ENCODE peak calls at places on chromosomes 2 and 18, in nine cellular contexts. G is A549, J is HepG2, N is hepatocyte, H is RWPE1, E is ovary, Y is OCI-LY7, R is adrenal gland, Z is AG04450. I is an unnamed sample.

GRCh38 chr2:202589582-202589949 is 45.2 kb upstream of the FAM117B start:
- DNase-seq in G (no peak), J (peak; percentile 15), H (no peak), N (no peak), E (no peak), R (no peak), Z (no peak), Y (no peak), I (no peak)

GRCh38 chr2:125679903-125680302 is 976.1 kb upstream of the GYPC start:
- DNase-seq in E (no peak), G (no peak), N (peak; percentile 3), R (no peak), J (no peak), Y (no peak), Z (no peak), H (no peak), I (no peak)

GRCh38 chr2:60353863-60354262 is 199.6 kb downstream of the BCL11A start:
- DNase-seq in Z (no peak), J (no peak), H (no peak), N (no peak), E (no peak), G (no peak), Y (peak; percentile 95), R (no peak), I (no peak)

GRCh38 chr2:62722679-62723078 is 17.2 kb downstream of the EHBP1 start:
- DNase-seq in J (no peak), Y (no peak), R (no peak), Z (no peak), E (no peak), G (no peak), H (no peak), N (no peak), I (no peak)

GRCh38 chr2:7057865-7058400 is 140.7 kb downstream of the RNF144A start:
- DNase-seq in Z (no peak), H (no peak), J (no peak), N (no peak), E (no peak), G (no peak), R (peak; percentile 48), Y (peak; percentile 74), I (no peak)

GRCh38 chr18:8499810-8500663 is 109.2 kb upstream of the RAB12 start:
- DNase-seq in J (no peak), N (no peak), R (no peak), G (no peak), H (no peak), E (no peak), Z (no peak), Y (no peak), I (no peak)

GRCh38 chr2:219155054-219155644 is 5.5 kb downstream of the NHEJ1 start:
- DNase-seq in N (peak; percentile 88), R (peak; percentile 71), G (peak; percentile 64), Z (peak; percentile 34), Y (peak; percentile 84), E (no peak), J (peak; percentile 83), H (peak; percentile 62), I (no peak)

GRCh38 chr18:63869374-63869773 is 18.1 kb upstream of the SERPINB2 start:
- DNase-seq in N (no peak), Z (peak; percentile 70), H (peak; percentile 57), G (no peak), Y (no peak), R (no peak), E (no peak), J (no peak), I (no peak)

GRCh38 chr2:157727693-157728092 is 99.0 kb upstream of the ACVR1C start:
- DNase-seq in Z (no peak), N (no peak), E (no peak), Y (no peak), H (peak; percentile 4), R (no peak), G (no peak), J (no peak), I (no peak)

GRCh38 chr2:157737636-157738035 is 109.0 kb upstream of the ACVR1C start:
- DNase-seq in H (no peak), R (no peak), E (no peak), N (no peak), Z (no peak), G (no peak), J (no peak), Y (no peak), I (no peak)

GRCh38 chr2:157735532-157735931 is 106.9 kb upstream of the ACVR1C start:
- DNase-seq in Z (no peak), J (no peak), Y (no peak), E (no peak), H (no peak), G (no peak), R (no peak), N (no peak), I (no peak)

GRCh38 chr2:157733263-157733662 is 104.6 kb upstream of the ACVR1C start:
- DNase-seq in R (no peak), N (no peak), H (no peak), Y (no peak), J (no peak), E (no peak), G (no peak), Z (no peak), I (no peak)

DNA sequence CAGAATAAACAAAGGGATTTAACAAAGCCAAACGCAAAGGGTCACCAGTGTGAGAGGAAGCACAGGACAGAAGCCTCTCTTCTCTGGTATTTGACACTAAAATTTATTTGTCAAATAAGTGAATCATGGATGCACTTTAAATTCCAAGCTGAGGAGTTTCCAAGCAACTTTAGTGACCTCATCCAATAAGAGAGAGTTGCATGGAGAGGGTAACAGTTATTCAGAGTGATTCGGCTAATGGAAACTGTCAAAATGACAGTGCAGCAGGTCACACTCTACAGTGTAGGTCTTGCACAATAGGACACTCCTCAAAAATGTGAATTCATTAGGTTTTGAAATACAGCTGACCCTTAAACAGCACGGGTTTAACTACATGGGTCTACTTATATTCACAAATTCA is 103.9 kb upstream of the ACVR1C start:
- DNase-seq in R (no peak), H (no peak), Z (no peak), N (no peak), J (no peak), G (no peak), E (no peak), Y (no peak), I (no peak)
- H3K27ac ChIP-seq in R (no peak overlapping the region), H (no peak overlapping the region), Z (no peak overlapping the region), N (no peak overlapping the region), J (no peak overlapping the region), G (no peak overlapping the region), E (no peak overlapping the region), Y (no peak overlapping the region), I (no peak overlapping the region)

GRCh38 chr18:25805939-25806338 is 284.5 kb downstream of the SS18 start:
- DNase-seq in H (no peak), E (no peak), G (no peak), N (no peak), Z (no peak), J (no peak), Y (no peak), R (no peak), I (no peak)
- TF ChIP-seq CTCF in H (no peak), E (no peak), G (no peak), N (no peak), Z (no peak), J (no peak), Y (no peak), R (no peak), I (no peak)

GRCh38 chr2:177256695-177257094 is 7.8 kb downstream of the NFE2L2 start:
- DNase-seq in J (no peak), E (no peak), R (no peak), G (no peak), Z (no peak), N (no peak), H (no peak), Y (no peak), I (no peak)
- H3K27ac ChIP-seq in J (peak overlapping the region; percentile 36), E (no peak overlapping the region), R (no peak overlapping the region), G (peak overlapping the region; percentile 61), Z (no peak overlapping the region), N (peak overlapping the region; percentile 37), H (peak overlapping the region; percentile 58), Y (no peak overlapping the region), I (no peak overlapping the region)

GRCh38 chr2:161416294-161416632 is at the start of gene TBR1:
- DNase-seq in E (no peak), Y (no peak), G (no peak), N (no peak), R (no peak), Z (no peak), H (no peak), J (no peak), I (no peak)

GRCh38 chr2:161415467-161416293 is 417 bp upstream of the TBR1 start:
- DNase-seq in H (no peak), E (no peak), Y (no peak), Z (no peak), J (peak; percentile 10), N (no peak), G (no peak), R (no peak), I (no peak)

GRCh38 chr2:161414015-161414384 is 2.1 kb upstream of the TBR1 start:
- DNase-seq in H (no peak), E (no peak), N (no peak), R (no peak), Z (no peak), G (no peak), Y (no peak), J (no peak), I (no peak)

GRCh38 chr2:161415041-161415440 is 1.1 kb upstream of the TBR1 start:
- DNase-seq in J (no peak), N (no peak), R (no peak), G (no peak), H (no peak), Z (no peak), Y (no peak), E (no peak), I (no peak)

DNA sequence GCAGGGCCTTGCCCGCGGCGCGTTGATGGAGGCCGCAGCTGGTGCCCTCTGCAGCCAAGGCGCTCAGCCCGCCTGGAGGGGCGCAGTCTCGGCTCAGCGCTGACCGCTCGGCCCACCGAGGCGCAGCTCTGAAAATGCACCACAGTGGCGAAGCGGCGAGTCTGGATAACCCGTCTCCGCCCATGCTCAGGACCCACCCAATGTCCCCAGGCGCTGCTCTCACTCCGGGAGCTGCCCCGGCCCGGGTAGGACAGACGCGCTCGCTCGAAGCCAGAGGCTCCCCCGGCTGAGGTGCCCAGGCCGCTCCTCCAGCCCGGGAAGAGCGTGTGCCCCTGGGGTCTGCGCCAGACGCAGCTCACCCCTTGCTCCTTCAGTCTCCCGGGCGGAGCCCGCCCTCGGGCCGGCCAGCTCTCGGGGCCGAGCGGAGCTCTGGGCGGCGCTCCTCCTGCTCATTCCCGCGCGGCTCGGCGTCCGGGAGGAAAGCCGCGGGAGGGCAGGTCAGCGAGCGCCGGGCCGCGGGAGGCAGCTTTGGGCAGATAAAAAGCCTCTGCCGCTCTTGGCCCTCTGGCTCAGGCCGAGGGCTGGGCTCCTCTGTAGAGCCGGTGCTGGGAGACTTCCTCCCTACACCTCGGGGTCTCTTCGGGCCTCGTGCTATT is 1.6 kb upstream of the TBR1 start:
- DNase-seq in N (peak; percentile 32), Z (no peak), G (peak; percentile 29), E (no peak), J (peak; percentile 23), R (no peak), Y (no peak), H (peak; percentile 25), I (no peak)
- TF ChIP-seq CTCF in N (no peak), Z (peak; percentile 21), G (no peak), E (no peak), J (peak; percentile 49), R (no peak), Y (no peak), H (no peak), I (no peak)

I was measured in CD4-positive, alpha-beta T cell.